ENCODE peak calls at places on chromosomes 3 and 15, in seven cellular contexts. Q is hypothalamus; X is activated T-helper 1 cell treated with Interleukin-2 at 50 U/mL for 16 hours; O is stimulated activated CD4-positive, alpha-beta T cell treated with anti-CD3 and anti-CD28 coated beads, Interleukin-4, amount 100 ng/mL, for 1 hour; N is NCI-H748 treated with DMSO at 0.1 percent for 48 hours; L is GM20000; A is body of pancreas. G is an unnamed sample.

GRCh38 chr3:197124713-197125112 is 95.1 kb upstream of the MELTF start:
- DNase-seq in N (no peak), L (no peak), O (no peak), Q (no peak), A (no peak), X (no peak), G (no peak)

GRCh38 chr3:144114767-144115166 is 143.1 kb downstream of the DIPK2A start:
- DNase-seq in A (no peak), Q (no peak), X (no peak), N (no peak), O (no peak), L (no peak), G (no peak)

GRCh38 chr3:41893977-41894376 is 67.9 kb downstream of the ULK4 start:
- DNase-seq in X (no peak), N (no peak), A (peak; percentile 13), L (peak; percentile 13), Q (peak; percentile 1), O (no peak), G (no peak)

GRCh38 chr15:36156855-36157521 is 422.4 kb upstream of the CDIN1 start:
- DNase-seq in A (no peak), Q (no peak), O (peak; percentile 1), X (no peak), N (no peak), L (no peak), G (no peak)

GRCh38 chr3:38574411-38575278 is 74.8 kb downstream of the SCN5A start:
- DNase-seq in X (no peak), L (no peak), Q (no peak), N (no peak), A (no peak), O (no peak), G (no peak)

GRCh38 chr15:63463793-63464192 is 40.6 kb upstream of the USP3 start:
- DNase-seq in O (no peak), Q (no peak), N (no peak), X (no peak), A (no peak), L (no peak), G (no peak)

GRCh38 chr15:69910511-69910910 is 187.2 kb downstream of the TLE3 start:
- DNase-seq in X (no peak), L (no peak), Q (no peak), A (no peak), N (no peak), O (no peak), G (no peak)

GRCh38 chr3:69865920-69866679 is 126.8 kb downstream of the MITF start:
- DNase-seq in A (peak; percentile 81), Q (no peak), X (no peak), O (no peak), L (no peak), N (no peak), G (no peak)

GRCh38 chr3:169871129-169871886 is 1.6 kb upstream of the LRRC31 start:
- DNase-seq in X (no peak), A (no peak), L (no peak), N (no peak), O (no peak), Q (no peak), G (no peak)

GRCh38 chr15:99275525-99276128 is 24.3 kb downstream of the LRRC28 start:
- DNase-seq in Q (no peak), N (no peak), A (no peak), L (no peak), X (no peak), O (no peak), G (no peak)

GRCh38 chr3:147298511-147298982 is 107.8 kb downstream of the ZIC4 start:
- DNase-seq in A (no peak), N (no peak), L (no peak), X (no peak), O (no peak), Q (no peak), G (no peak)

GRCh38 chr3:126052196-126053058 is 31.5 kb downstream of the SLC41A3 start:
- DNase-seq in X (no peak), N (no peak), Q (no peak), A (no peak), O (no peak), L (no peak), G (no peak)

GRCh38 chr3:68893600-68894239 is 38.6 kb downstream of the TAFA4 start:
- DNase-seq in Q (no peak), X (no peak), A (no peak), L (peak; percentile 16), O (no peak), N (peak; percentile 51), G (no peak)

GRCh38 chr3:53812434-53812833 is 33.8 kb downstream of the CHDH start:
- DNase-seq in Q (no peak), N (no peak), X (no peak), L (no peak), A (no peak), O (no peak), G (no peak)

GRCh38 chr3:44074181-44074580 is 167.5 kb upstream of the TOPAZ1 start:
- DNase-seq in Q (no peak), N (no peak), A (no peak), L (no peak), X (no peak), O (no peak), G (no peak)

GRCh38 chr15:68411735-68412134 is 20.2 kb downstream of the ITGA11 start:
- DNase-seq in X (no peak), N (no peak), O (no peak), Q (no peak), L (no peak), A (no peak), G (no peak)

GRCh38 chr15:76057332-76058000 is 2.3 kb upstream of the TMEM266 start:
- DNase-seq in Q (no peak), A (peak; percentile 58), N (peak; percentile 44), X (no peak), O (peak; percentile 29), L (peak; percentile 62), G (no peak)

GRCh38 chr3:147419062-147419701 is 10.0 kb downstream of the ZIC1 start:
- DNase-seq in L (peak; percentile 19), Q (peak; percentile 83), N (no peak), X (no peak), O (no peak), A (peak; percentile 38), G (no peak)

GRCh38 chr15:70778258-70779076 is 15.1 kb upstream of the UACA start:
- DNase-seq in O (no peak), A (no peak), N (no peak), L (no peak), X (no peak), Q (no peak), G (no peak)

GRCh38 chr15:65663521-65663920 is 41.8 kb downstream of the SLC24A1 start:
- DNase-seq in O (no peak), Q (no peak), A (no peak), X (no peak), N (no peak), L (no peak), G (no peak)

GRCh38 chr3:58398669-58399333 is 34.8 kb downstream of the PDHB start:
- DNase-seq in O (no peak), A (no peak), N (no peak), L (no peak), X (no peak), Q (no peak), G (no peak)

GRCh38 chr3:46102780-46103130 is 75.5 kb upstream of the XCR1 start:
- DNase-seq in N (no peak), X (no peak), L (no peak), O (no peak), A (no peak), Q (no peak), G (no peak)

GRCh38 chr15:91385301-91385700 is 285.2 kb downstream of the SV2B start:
- DNase-seq in N (no peak), L (no peak), O (no peak), A (no peak), X (no peak), Q (no peak), G (no peak)

GRCh38 chr3:74546426-74546825 is 68.0 kb downstream of the CNTN3 start:
- DNase-seq in N (no peak), O (no peak), A (no peak), X (no peak), L (no peak), Q (no peak), G (no peak)

GRCh38 chr3:51686512-51687215 is 15.6 kb downstream of the TEX264 start:
- DNase-seq in A (no peak), O (peak; percentile 71), L (peak; percentile 59), X (peak; percentile 78), Q (no peak), N (no peak), G (peak; percentile 56)

GRCh38 chr15:45469027-45469426 is 53.5 kb downstream of the SLC30A4 start:
- DNase-seq in Q (no peak), A (no peak), N (no peak), O (no peak), L (no peak), X (no peak), G (no peak)

GRCh38 chr3:66499881-66500574 is 794 bp downstream of the LRIG1 start:
- DNase-seq in L (peak; percentile 62), O (peak; percentile 52), Q (no peak), X (peak; percentile 23), N (no peak), A (peak; percentile 44), G (no peak)

GRCh38 chr3:172461530-172462138 is 13.4 kb upstream of the GHSR start:
- DNase-seq in Q (no peak), A (no peak), N (no peak), O (no peak), L (peak; percentile 57), X (no peak), G (no peak)

G was measured in effector CD8-positive, alpha-beta T cell.